ENCODE peak calls at places on chromosome 1, in six cellular contexts. R, Q, P, K, F and W are unnamed samples.

GRCh38 chr1:219308367-219308766 is 134.7 kb downstream of the LYPLAL1 start:
- DNase-seq in R (no peak), Q (no peak), P (no peak), K (no peak), F (no peak), W (no peak)

GRCh38 chr1:107493111-107493716 is 352.4 kb downstream of the NTNG1 start:
- DNase-seq in R (no peak), Q (no peak), P (no peak), K (no peak), F (no peak), W (no peak)

GRCh38 chr1:192516776-192517297 is 58.7 kb upstream of the RGS1 start:
- DNase-seq in R (peak), Q (peak), P (no peak), K (peak), F (peak), W (peak)

GRCh38 chr1:94101613-94101940 is 19.4 kb downstream of the ABCA4 start:
- DNase-seq in R (no peak), Q (no peak), P (no peak), K (no peak), F (no peak), W (no peak)

GRCh38 chr1:29497395-29498125 is 261.2 kb downstream of the PTPRU start:
- DNase-seq in R (no peak), Q (no peak), P (no peak), K (no peak), F (no peak), W (no peak)

GRCh38 chr1:106986603-106987002 is 69.9 kb upstream of the PRMT6 start:
- DNase-seq in R (no peak), Q (no peak), P (no peak), K (no peak), F (no peak), W (no peak)

GRCh38 chr1:109947582-109948284 is 36.8 kb upstream of the AHCYL1 start:
- DNase-seq in R (no peak), Q (no peak), P (no peak), K (no peak), F (no peak), W (no peak)

GRCh38 chr1:6860401-6860800 is 75.1 kb downstream of the CAMTA1 start:
- DNase-seq in R (no peak), Q (no peak), P (peak), K (no peak), F (no peak), W (peak)